ENCODE peak calls at places on chromosomes 2 and 18, in five cellular contexts. H is fibroblast of lung, T is transverse colon, N is heart left ventricle, Q is breast epithelium. D is an unnamed sample. For H3K9me3, the result is how much of the 10 kb centered on the place peaks cover.

GRCh38 chr2:3284657-3285630 is 92.7 kb downstream of the EIPR1 start:
- DNase-seq in H (no peak), Q (no peak), T (no peak), N (no peak), D (no peak)

GRCh38 chr2:43708891-43709290 is 32.7 kb upstream of the C1GALT1C1L start:
- DNase-seq in T (no peak), N (no peak), H (peak), Q (no peak), D (no peak)

GRCh38 chr18:48017625-48018024 is 87.2 kb upstream of the SMAD2 start:
- DNase-seq in H (peak), N (no peak), T (no peak), Q (no peak), D (no peak)

GRCh38 chr2:213119061-213119809 is 32.2 kb downstream of the IKZF2 start:
- DNase-seq in N (no peak), T (no peak), Q (no peak), H (peak), D (no peak)

GRCh38 chr2:42045956-42046748 is 1.7 kb upstream of the PKDCC start:
- DNase-seq in T (no peak), H (peak), Q (no peak), N (no peak), D (peak)

GRCh38 chr2:19747310-19748072 is 154.3 kb downstream of the TTC32 start:
- DNase-seq in T (no peak), H (no peak), N (no peak), Q (no peak), D (no peak)

GRCh38 chr2:216833076-216833475 is 26.8 kb downstream of the TNP1 start:
- DNase-seq in T (no peak), Q (no peak), N (peak), H (no peak), D (no peak)

GRCh38 chr2:225076125-225076524 is 33.9 kb upstream of the DOCK10 start:
- DNase-seq in N (no peak), Q (no peak), T (no peak), H (no peak), D (no peak)

GRCh38 chr2:135226961-135227360 is 174.9 kb downstream of the RAB3GAP1 start:
- DNase-seq in N (no peak), Q (no peak), H (peak), T (no peak), D (no peak)

GRCh38 chr2:128313076-128313836 is 5.4 kb downstream of the HS6ST1 start:
- DNase-seq in N (no peak), T (no peak), H (no peak), Q (peak), D (peak)

GRCh38 chr2:72630767-72631166 is 195.1 kb downstream of the EXOC6B start:
- DNase-seq in H (peak), N (no peak), Q (no peak), T (no peak), D (no peak)

GRCh38 chr18:79383388-79384056 is 12.2 kb upstream of the NFATC1 start:
- DNase-seq in N (no peak), H (no peak), T (no peak), Q (no peak), D (no peak)

GRCh38 chr2:101697794-101698418 is 399 bp downstream of the MAP4K4 start:
- DNase-seq in N (no peak), T (peak), Q (no peak), H (no peak), D (peak)

GRCh38 chr2:22011048-22011447 is 887.3 kb downstream of the TDRD15 start:
- DNase-seq in Q (no peak), N (no peak), T (no peak), H (no peak), D (no peak)

GRCh38 chr2:3626817-3627499 is 31.0 kb upstream of the ALLC start:
- DNase-seq in T (no peak), Q (peak), N (peak), H (no peak), D (no peak)

GRCh38 chr2:213036836-213037235 is 114.6 kb downstream of the IKZF2 start:
- DNase-seq in N (no peak), H (no peak), T (no peak), Q (no peak), D (no peak)

GRCh38 chr18:42807852-42808251 is 307.6 kb downstream of the RIT2 start:
- DNase-seq in Q (no peak), N (no peak), H (no peak), T (no peak), D (no peak)

GRCh38 chr18:51135361-51135760 is 62.1 kb downstream of the MEX3C start:
- DNase-seq in T (no peak), Q (no peak), N (no peak), H (peak), D (no peak)

GRCh38 chr2:172207916-172208315 is 105.2 kb upstream of the DLX2 start:
- DNase-seq in H (peak), Q (no peak), T (no peak), N (no peak), D (no peak)

GRCh38 chr2:109129356-109129920 is 433 bp downstream of the SH3RF3 start:
- DNase-seq in T (no peak), N (peak), Q (no peak), H (no peak), D (no peak)

GRCh38 chr2:32697156-32697555 is 69.3 kb downstream of the TTC27 start:
- DNase-seq in N (no peak), H (peak), T (no peak), Q (no peak), D (no peak)

GRCh38 chr2:9152975-9153402 is 53.6 kb upstream of the ASAP2 start:
- DNase-seq in H (peak), T (no peak), N (no peak), Q (no peak), D (no peak)

GRCh38 chr18:68060871-68061270 is 544.4 kb upstream of the DSEL start:
- DNase-seq in T (no peak), H (no peak), Q (no peak), N (no peak), D (no peak)

GRCh38 chr2:42562474-42563144 is 5.8 kb upstream of the MTA3 start:
- DNase-seq in T (peak), N (no peak), Q (peak), H (no peak), D (no peak)

GRCh38 chr2:154992826-154993225 is 294.3 kb downstream of the KCNJ3 start:
- DNase-seq in N (no peak), H (no peak), Q (no peak), T (no peak), D (no peak)

GRCh38 chr18:36706313-36706881 is 122.4 kb downstream of the TPGS2 start:
- DNase-seq in T (no peak), H (no peak), N (no peak), Q (no peak), D (peak)

GRCh38 chr2:202716114-202716718 is 81.4 kb downstream of the FAM117B start:
- DNase-seq in H (no peak), T (no peak), Q (no peak), N (no peak), D (no peak)

GRCh38 chr18:77131652-77132368 is 773 bp downstream of the MBP start:
- DNase-seq in N (peak), H (no peak), Q (peak), T (peak), D (no peak)

GRCh38 chr2:109201465-109202420 is 72.7 kb downstream of the SH3RF3 start:
- DNase-seq in H (no peak), T (no peak), Q (no peak), N (no peak), D (no peak)

GRCh38 chr18:71849407-71849806 is 694.7 kb downstream of the CBLN2 start:
- DNase-seq in T (no peak), N (no peak), Q (no peak), H (no peak), D (peak)

GRCh38 chr2:1593371-1594205 is 150.7 kb downstream of the PXDN start:
- DNase-seq in H (peak), N (no peak), T (no peak), Q (no peak), D (peak)

GRCh38 chr18:62973689-62974088 is 258.3 kb downstream of the PHLPP1 start:
- DNase-seq in N (no peak), Q (no peak), H (no peak), T (no peak), D (no peak)

GRCh38 chr2:21356857-21357255 is 233.1 kb downstream of the TDRD15 start:
- DNase-seq in T (no peak), Q (no peak), H (no peak), N (no peak), D (no peak)

GRCh38 chr2:47174731-47175361 is 19.7 kb upstream of the STPG4 start:
- DNase-seq in N (peak), Q (peak), T (peak), H (peak), D (peak)

GRCh38 chr2:121897335-121897970 is 142.0 kb downstream of the TSN start:
- DNase-seq in H (peak), N (no peak), Q (no peak), T (no peak), D (peak)

DNA sequence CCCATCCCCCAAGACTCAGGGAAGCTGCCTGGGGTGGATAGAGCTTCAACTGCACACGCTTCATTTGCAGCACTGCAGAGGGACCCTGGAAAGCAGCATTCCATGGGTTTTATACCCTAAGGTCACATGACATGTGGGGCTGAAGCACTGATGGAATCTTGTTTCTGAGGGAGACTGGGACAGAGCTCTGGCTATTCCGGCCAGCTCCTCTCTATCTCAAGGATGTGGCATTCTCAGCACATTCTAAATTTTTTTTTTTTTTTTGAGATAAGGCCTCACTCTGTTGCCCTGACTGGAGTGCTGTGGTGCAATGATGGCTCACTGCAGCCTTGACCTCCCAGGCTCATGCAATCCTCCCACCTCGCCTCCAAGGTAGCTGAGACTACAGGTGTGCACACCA is 300.1 kb downstream of the MYCN start:
- DNase-seq in H (no peak), N (no peak), Q (no peak), T (no peak), D (peak)
- H3K9me3 ChIP-seq in H (under half), N (under half), Q (under half), T (under half), D (under half)

GRCh38 chr2:205714789-205715411 is 32.6 kb downstream of the NRP2 start:
- DNase-seq in T (no peak), H (no peak), Q (no peak), N (no peak), D (no peak)

GRCh38 chr2:205717999-205718398 is 35.7 kb downstream of the NRP2 start:
- DNase-seq in Q (no peak), T (no peak), H (peak), N (no peak), D (no peak)

GRCh38 chr2:205712983-205713531 is 30.8 kb downstream of the NRP2 start:
- DNase-seq in T (no peak), N (no peak), Q (no peak), H (no peak), D (no peak)

GRCh38 chr2:205714058-205714776 is 31.9 kb downstream of the NRP2 start:
- DNase-seq in H (peak), Q (no peak), T (no peak), N (no peak), D (no peak)

DNA sequence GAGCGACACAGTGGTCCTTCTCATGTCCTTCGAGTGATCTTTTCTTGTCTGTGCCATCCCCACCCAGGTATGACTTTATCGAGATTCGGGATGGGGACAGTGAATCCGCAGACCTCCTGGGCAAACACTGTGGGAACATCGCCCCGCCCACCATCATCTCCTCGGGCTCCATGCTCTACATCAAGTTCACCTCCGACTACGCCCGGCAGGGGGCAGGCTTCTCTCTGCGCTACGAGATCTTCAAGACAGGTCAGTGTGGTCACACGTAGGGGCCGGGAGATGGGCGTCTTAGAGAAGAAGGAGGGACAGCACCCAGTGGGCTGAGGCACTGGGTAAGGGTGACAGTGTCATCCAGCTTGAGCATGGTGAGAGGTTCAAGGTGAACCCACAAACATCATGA is 33.8 kb downstream of the NRP2 start:
- DNase-seq in N (no peak), H (no peak), Q (no peak), T (peak), D (peak)
- TF ChIP-seq CTCF in N (no peak), H (peak), Q (no peak), T (peak), D (peak)

GRCh38 chr2:238774980-238775509 is 72.8 kb upstream of the TWIST2 start:
- DNase-seq in Q (no peak), T (no peak), N (no peak), H (no peak), D (no peak)
- H3K9me3 ChIP-seq in Q (under half), T (under half), N (under half), H (under half), D (under half)

GRCh38 chr2:24453379-24454073 is 37.5 kb upstream of the NCOA1 start:
- DNase-seq in Q (no peak), H (no peak), T (no peak), N (no peak), D (no peak)

GRCh38 chr2:24448811-24449210 is 42.2 kb upstream of the NCOA1 start:
- DNase-seq in N (no peak), T (no peak), Q (no peak), H (no peak), D (no peak)

GRCh38 chr2:24451805-24452498 is 39.1 kb upstream of the NCOA1 start:
- DNase-seq in N (no peak), T (no peak), Q (no peak), H (no peak), D (no peak)

GRCh38 chr2:24452499-24452878 is 38.6 kb upstream of the NCOA1 start:
- DNase-seq in T (no peak), Q (no peak), N (no peak), H (no peak), D (no peak)

DNA sequence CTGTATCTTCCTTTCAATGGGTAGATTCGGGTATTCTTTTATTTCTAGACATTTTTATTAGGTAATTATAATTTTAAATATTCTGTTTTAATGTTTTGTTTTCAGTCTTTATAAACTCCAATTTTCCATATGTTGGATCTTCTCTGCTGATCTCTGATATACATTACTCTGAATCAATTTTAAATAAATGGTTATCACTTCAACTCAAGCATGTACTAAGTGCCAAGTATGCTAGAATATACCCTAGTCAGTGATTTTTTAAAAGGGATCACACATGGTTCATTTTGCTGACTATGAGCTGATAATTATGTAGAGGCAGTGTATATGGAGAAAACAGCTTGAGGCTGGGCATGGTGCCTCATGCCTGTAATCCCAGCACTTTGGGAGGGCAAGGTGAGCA is 41.7 kb upstream of the NCOA1 start:
- DNase-seq in H (no peak), T (no peak), Q (no peak), N (no peak), D (no peak)
- TF ChIP-seq CTCF in H (no peak), T (no peak), Q (no peak), N (no peak), D (no peak)

GRCh38 chr2:196131949-196132925 is 39.1 kb downstream of the STK17B start:
- DNase-seq in N (no peak), T (no peak), H (peak), Q (no peak), D (peak)
- H3K9me3 ChIP-seq in N (under half), T (under half), H (under half), Q (under half), D (under half)

GRCh38 chr2:70959851-70960832 is 18.3 kb upstream of the ANKRD53 start:
- DNase-seq in Q (peak), N (peak), T (no peak), H (no peak), D (no peak)
- TF ChIP-seq CTCF in Q (no peak), N (no peak), T (no peak), H (no peak), D (no peak)

GRCh38 chr2:228545749-228546148 is 364.3 kb upstream of the SPHKAP start:
- DNase-seq in T (no peak), N (no peak), H (no peak), Q (no peak), D (no peak)

GRCh38 chr2:228543117-228543516 is 361.6 kb upstream of the SPHKAP start:
- DNase-seq in T (no peak), N (no peak), H (no peak), Q (no peak), D (no peak)

GRCh38 chr2:228548230-228548629 is 366.7 kb upstream of the SPHKAP start:
- DNase-seq in T (no peak), Q (no peak), N (no peak), H (no peak), D (no peak)

GRCh38 chr2:228542277-228542676 is 360.8 kb upstream of the SPHKAP start:
- DNase-seq in Q (no peak), H (no peak), N (no peak), T (no peak), D (no peak)

GRCh38 chr2:228545041-228545440 is 363.6 kb upstream of the SPHKAP start:
- DNase-seq in N (no peak), T (no peak), Q (no peak), H (no peak), D (no peak)
- H3K9me3 ChIP-seq in N (under half), T (under half), Q (under half), H (under half), D (under half)

GRCh38 chr18:773980-774624 is 37.9 kb downstream of the YES1 start:
- DNase-seq in T (no peak), N (no peak), H (no peak), Q (no peak), D (no peak)

GRCh38 chr18:777021-777420 is 35.0 kb downstream of the YES1 start:
- DNase-seq in Q (no peak), N (no peak), T (no peak), H (peak), D (no peak)

GRCh38 chr18:774811-775210 is 37.2 kb downstream of the YES1 start:
- DNase-seq in H (no peak), Q (no peak), N (no peak), T (no peak), D (no peak)

DNA sequence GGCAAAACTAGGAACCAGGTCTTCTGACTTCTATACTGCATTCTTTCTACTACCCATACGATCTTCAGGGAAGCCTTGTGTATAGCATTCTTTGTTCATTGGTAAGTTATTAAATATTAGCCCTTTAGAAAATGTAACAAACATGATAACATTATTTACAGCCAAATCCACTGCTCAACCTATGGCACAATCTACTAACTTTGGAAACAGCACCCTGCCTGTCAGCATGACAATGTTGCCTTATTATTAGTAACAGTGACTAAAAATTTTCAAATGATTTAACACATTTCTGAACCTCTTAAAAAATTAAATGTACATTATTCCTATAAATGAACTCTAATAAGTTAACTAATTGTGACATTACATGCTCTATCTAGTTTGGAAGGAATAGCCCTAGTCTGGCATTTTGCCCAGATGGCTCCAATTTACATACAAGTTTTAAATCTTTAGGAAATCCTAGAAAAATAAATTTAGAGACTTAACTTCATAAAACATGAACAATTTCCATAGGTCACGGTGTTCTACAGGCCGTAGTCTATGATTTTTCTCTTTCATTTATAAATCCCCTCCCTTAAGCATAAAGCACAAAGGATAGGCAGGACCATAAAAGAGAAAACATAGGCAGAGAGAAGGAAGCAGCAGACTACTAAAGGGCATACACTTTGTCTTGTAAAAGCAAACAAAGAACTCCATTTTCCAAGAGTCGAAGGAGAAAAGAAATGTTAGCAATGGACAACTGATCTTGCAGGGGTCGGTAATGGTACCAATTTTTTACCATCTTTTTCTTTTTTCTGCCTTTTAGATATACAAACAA is 33.6 kb downstream of the YES1 start:
- DNase-seq in Q (no peak), H (peak), N (no peak), T (no peak), D (no peak)
- TF ChIP-seq CTCF in Q (no peak), H (no peak), N (no peak), T (no peak), D (no peak)

GRCh38 chr18:70337139-70337972 is 48.5 kb downstream of the SOCS6 start:
- DNase-seq in T (peak), Q (no peak), H (peak), N (no peak), D (peak)

GRCh38 chr18:70335892-70336726 is 47.3 kb downstream of the SOCS6 start:
- DNase-seq in T (no peak), Q (no peak), N (no peak), H (no peak), D (no peak)

GRCh38 chr18:70334728-70335329 is 46.0 kb downstream of the SOCS6 start:
- DNase-seq in Q (no peak), T (no peak), N (no peak), H (peak), D (no peak)

GRCh38 chr18:70339915-70340314 is 51.1 kb downstream of the SOCS6 start:
- DNase-seq in H (no peak), Q (no peak), T (no peak), N (no peak), D (no peak)

GRCh38 chr18:70338890-70339289 is 50.0 kb downstream of the SOCS6 start:
- DNase-seq in T (no peak), Q (no peak), N (no peak), H (no peak), D (no peak)
- H3K9me3 ChIP-seq in T (under half), Q (under half), N (under half), H (under half), D (under half)